ENCODE peak calls at places on chromosomes 11 and 22, in five cellular contexts. B, E, Z, M and K are unnamed samples.

GRCh38 chr11:122137081-122137793 is 21.2 kb upstream of the BLID start:
- DNase-seq in E (no peak), M (peak), B (no peak), Z (no peak), K (no peak)

GRCh38 chr22:50302041-50302541 is 5.4 kb downstream of the PLXNB2 start:
- DNase-seq in B (peak), Z (no peak), E (no peak), M (peak), K (no peak)

GRCh38 chr11:37988031-37988430 is 1390.0 kb upstream of the RAG2 start:
- DNase-seq in B (no peak), M (no peak), E (no peak), Z (no peak), K (no peak)

GRCh38 chr22:41028841-41029240 is 63.6 kb upstream of the EP300 start:
- DNase-seq in Z (no peak), E (no peak), B (no peak), M (peak), K (no peak)

GRCh38 chr22:45202333-45203149 is 38.2 kb downstream of the KIAA0930 start:
- DNase-seq in B (no peak), E (no peak), M (no peak), Z (no peak), K (no peak)

GRCh38 chr11:47269829-47270305 is at the start of gene MADD:
- DNase-seq in M (peak), B (peak), Z (peak), E (peak), K (no peak)

GRCh38 chr11:65375012-65375411 is 7.4 kb downstream of the SLC25A45 start:
- DNase-seq in Z (no peak), M (no peak), E (no peak), B (no peak), K (no peak)

GRCh38 chr22:35629406-35630234 is 12.5 kb upstream of the MB start:
- DNase-seq in B (peak), M (peak), E (no peak), Z (peak), K (peak)

GRCh38 chr22:46514592-46515207 is 22.7 kb downstream of the CELSR1 start:
- DNase-seq in Z (no peak), E (no peak), B (no peak), M (peak), K (peak)

GRCh38 chr22:39488563-39489083 is 13.5 kb upstream of the MIEF1 start:
- DNase-seq in Z (no peak), M (no peak), E (no peak), B (peak), K (no peak)

GRCh38 chr11:14672635-14673034 is 29.0 kb downstream of the PDE3B start:
- DNase-seq in B (no peak), M (no peak), Z (no peak), E (no peak), K (no peak)

GRCh38 chr11:12185914-12186313 is 75.5 kb downstream of the MICAL2 start:
- DNase-seq in Z (no peak), E (peak), B (peak), M (peak), K (no peak)

GRCh38 chr11:64018310-64018709 is 17.4 kb upstream of the FLRT1 start:
- DNase-seq in B (no peak), E (no peak), Z (no peak), M (no peak), K (no peak)

GRCh38 chr22:18070556-18071306 is 7.1 kb upstream of the PEX26 start:
- DNase-seq in Z (no peak), M (no peak), E (no peak), B (peak), K (peak)

GRCh38 chr11:65429724-65430405 is 7.3 kb downstream of the NEAT1 start:
- DNase-seq in E (no peak), Z (no peak), B (peak), M (peak), K (peak)

GRCh38 chr11:119693253-119693815 is 35.7 kb downstream of the NECTIN1 start:
- DNase-seq in B (no peak), M (no peak), E (no peak), Z (no peak), K (no peak)

GRCh38 chr11:86990520-86990919 is 35.3 kb upstream of the FZD4 start:
- DNase-seq in Z (no peak), E (peak), M (peak), B (no peak), K (no peak)

GRCh38 chr11:124898711-124899110 is 1.0 kb upstream of the ROBO4 start:
- DNase-seq in B (no peak), Z (no peak), E (no peak), M (no peak), K (no peak)

GRCh38 chr11:36150986-36151385 is 138.2 kb downstream of the COMMD9 start:
- DNase-seq in Z (no peak), B (no peak), E (no peak), M (peak), K (no peak)

GRCh38 chr11:44885065-44885777 is 65.5 kb downstream of the TP53I11 start:
- DNase-seq in M (no peak), B (no peak), E (no peak), Z (no peak), K (no peak)

GRCh38 chr11:88175004-88175706 is at the start of gene RAB38:
- DNase-seq in E (peak), M (peak), Z (no peak), B (peak), K (peak)

GRCh38 chr11:112113539-112114457 is 27.1 kb downstream of the SDHD start:
- DNase-seq in M (peak), B (no peak), Z (no peak), E (peak), K (no peak)

GRCh38 chr11:18209058-18209457 is 27.5 kb downstream of the SAA4 start:
- DNase-seq in Z (no peak), M (no peak), E (no peak), B (no peak), K (no peak)